ENCODE peak calls at places on chromosomes 16 and 17, in four cellular contexts. N is HCT116, O is GM12878, Y is SK-N-SH. C is an unnamed sample. For H3K27me3 and H3K4me1, the result is how much of the 10 kb centered on the place peaks cover.

GRCh38 chr17:67993153-67993997 is 2.9 kb downstream of the C17orf58 start:
- DNase-seq in N (peak), O (no peak), Y (peak), C (no peak)

GRCh38 chr16:50696575-50697420 is 3.4 kb downstream of the NOD2 start:
- DNase-seq in N (peak), O (peak), Y (no peak), C (no peak)

GRCh38 chr16:29894352-29894751 is 5.0 kb downstream of the SEZ6L2 start:
- DNase-seq in N (no peak), O (no peak), Y (no peak), C (no peak)

GRCh38 chr16:47370536-47370935 is 90.3 kb downstream of the ITFG1 start:
- DNase-seq in N (no peak), O (no peak), Y (no peak), C (no peak)

GRCh38 chr17:38421871-38422819 is 6.1 kb upstream of the ARHGAP23 start:
- DNase-seq in N (no peak), O (no peak), Y (no peak), C (no peak)

GRCh38 chr16:67517661-67518423 is 10.8 kb upstream of the RIPOR1 start:
- DNase-seq in N (no peak), O (peak), Y (no peak), C (no peak)

GRCh38 chr16:12425134-12425941 is 378.3 kb downstream of the CPPED1 start:
- DNase-seq in N (no peak), O (no peak), Y (no peak), C (no peak)

GRCh38 chr16:67661101-67661661 is 421 bp downstream of the PARD6A start:
- DNase-seq in N (no peak), O (no peak), Y (peak), C (no peak)

GRCh38 chr17:64781013-64781392 is 118.9 kb upstream of the SMURF2 start:
- DNase-seq in N (no peak), O (no peak), Y (peak), C (no peak)

GRCh38 chr17:26963163-26963503 is 330.8 kb upstream of the WSB1 start:
- DNase-seq in N (no peak), O (no peak), Y (no peak), C (no peak)

DNA sequence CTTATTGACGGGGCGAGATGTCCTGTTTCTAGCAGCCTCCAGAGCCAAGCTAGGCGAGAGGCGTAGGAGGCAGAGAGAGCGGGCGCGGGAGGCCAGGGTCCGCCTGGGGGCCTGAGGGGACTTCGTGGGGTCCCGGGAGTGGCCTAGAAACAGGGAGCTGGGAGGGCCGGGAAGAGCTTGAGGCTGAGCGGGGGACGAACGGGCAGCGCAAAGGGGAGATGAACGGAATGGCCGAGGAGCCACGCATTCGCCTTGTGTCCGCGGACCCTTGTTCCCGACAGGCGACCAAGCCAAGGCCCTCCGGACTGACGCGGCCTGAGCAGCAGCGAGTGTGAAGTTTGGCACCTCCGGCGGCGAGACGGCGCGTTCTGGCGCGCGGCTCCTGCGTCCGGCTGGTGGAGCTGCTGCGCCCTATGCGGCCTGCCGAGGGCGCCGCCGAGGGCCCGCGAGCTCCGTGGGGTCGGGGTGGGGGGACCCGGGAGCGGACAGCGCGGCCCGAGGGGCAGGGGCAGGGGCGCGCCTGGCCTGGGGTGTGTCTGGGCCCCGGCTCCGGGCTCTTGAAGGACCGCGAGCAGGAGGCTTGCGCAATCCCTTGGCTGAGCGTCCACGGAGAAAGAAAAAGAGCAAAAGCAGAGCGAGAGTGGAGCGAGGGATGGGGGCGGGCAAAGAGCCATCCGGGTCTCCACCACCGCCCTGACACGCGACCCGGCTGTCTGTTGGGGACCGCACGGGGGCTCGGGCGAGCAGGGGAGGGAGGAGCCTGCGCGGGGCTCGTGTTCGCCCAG is 1.2 kb upstream of the CBX4 start:
- DNase-seq in N (no peak), O (no peak), Y (peak), C (no peak)
- H3K27me3 ChIP-seq in N (under half), O (under half), Y (under half), C (half or more)

DNA sequence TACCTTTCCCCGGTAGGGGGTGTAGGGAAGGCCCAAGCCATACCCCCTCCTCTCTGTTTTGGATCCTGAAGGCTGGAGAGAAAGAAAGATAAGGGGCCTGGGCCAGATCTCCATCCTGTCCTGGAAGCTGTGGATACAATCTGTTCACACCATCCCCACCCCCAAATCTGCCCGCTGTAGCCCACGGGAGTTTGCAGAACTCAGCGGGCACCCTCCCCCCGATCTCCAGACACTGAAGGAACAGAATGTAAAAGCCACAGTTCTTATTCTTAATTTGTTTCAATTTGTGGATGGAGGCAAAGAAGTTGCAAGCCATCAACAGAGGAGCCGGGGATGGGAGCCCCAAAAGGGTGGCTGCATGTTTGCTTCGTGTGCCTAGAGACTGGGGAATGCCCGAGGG is 27.2 kb downstream of the GJD3 start:
- DNase-seq in N (no peak), O (no peak), Y (no peak), C (no peak)
- H3K4me1 ChIP-seq in N (under half), O (under half), Y (half or more), C (under half)

DNA sequence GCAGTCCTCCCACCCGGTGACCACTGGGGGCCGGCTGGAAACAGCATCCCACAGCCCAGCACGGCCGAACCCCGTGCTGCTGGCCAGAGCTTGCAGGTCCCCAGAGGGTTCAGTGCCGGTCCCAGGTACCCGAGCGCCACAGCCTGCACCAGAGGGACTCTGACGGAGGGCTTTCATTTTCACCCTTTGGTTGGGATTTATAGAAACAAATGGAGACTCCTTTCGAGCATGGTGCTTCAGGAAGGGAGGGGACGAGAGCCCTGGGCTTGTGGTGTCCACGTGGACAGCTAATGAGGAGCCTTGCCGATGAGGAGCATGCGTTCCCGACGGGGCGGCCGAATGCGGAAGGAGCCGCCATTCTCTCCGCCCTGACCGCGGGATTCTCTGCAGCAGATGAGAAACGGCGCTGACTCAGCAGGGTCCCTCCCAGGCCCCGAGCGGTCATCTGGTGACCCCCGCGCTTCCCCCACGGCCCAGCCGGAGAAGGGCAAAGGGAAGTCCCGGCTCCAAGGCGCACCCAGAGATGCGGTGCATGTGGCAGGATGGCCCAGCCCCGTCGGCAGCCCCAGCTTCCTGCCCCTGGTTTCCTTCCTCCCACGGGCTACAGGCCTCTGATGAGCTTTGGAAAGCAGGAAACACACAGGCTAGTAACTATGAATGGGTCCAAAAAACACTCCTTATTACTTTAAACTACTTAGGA is 9.8 kb downstream of the SLC38A10 start:
- DNase-seq in N (no peak), O (no peak), Y (no peak), C (no peak)
- TF ChIP-seq YY1 in N (no peak), O (peak), Y (no peak), C (no peak)

DNA sequence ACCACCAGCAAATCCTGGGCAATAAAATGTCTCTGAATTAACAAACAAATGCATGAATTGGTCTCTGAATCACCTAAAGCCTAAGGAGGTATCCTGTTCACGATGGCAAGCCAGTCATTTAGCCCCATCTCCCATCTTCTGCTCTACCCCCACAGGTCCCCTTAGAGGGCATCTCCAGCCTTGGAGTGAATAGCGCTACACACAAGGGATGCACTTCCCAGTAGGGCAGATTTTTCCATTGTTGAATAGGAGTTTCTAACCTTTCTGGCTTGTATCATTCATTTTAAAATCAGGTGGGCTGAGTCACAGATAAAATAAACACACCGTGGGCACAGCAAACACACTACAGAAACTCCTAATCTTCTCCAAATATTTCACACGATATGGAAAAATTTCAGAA is 201.2 kb upstream of the NOG start:
- DNase-seq in N (no peak), O (no peak), Y (no peak), C (no peak)
- H3K27me3 ChIP-seq in N (under half), O (under half), Y (under half), C (under half)